ENCODE peak calls at places on chromosomes 3 and 15, in five cellular contexts. D, R, T, W and Z are unnamed samples.
A peak's percentile ranks its signal among the peaks of the same experiment; 100 is the strongest.

GRCh38 chr3:127200086-127200691 is 7.3 kb downstream of the PRR23E start:
- DNase-seq in D (no peak), R (no peak), T (no peak), W (no peak), Z (no peak)

GRCh38 chr3:60743631-60744164 is 507.6 kb downstream of the FHIT start:
- DNase-seq in D (no peak), R (peak; percentile 64), T (peak; percentile 91), W (no peak), Z (no peak)

GRCh38 chr3:14518432-14518802 is 21.7 kb downstream of the GRIP2 start:
- DNase-seq in D (no peak), R (no peak), T (no peak), W (no peak), Z (no peak)

GRCh38 chr3:174431717-174432116 is 427.4 kb upstream of the NAALADL2 start:
- DNase-seq in D (peak; percentile 41), R (no peak), T (no peak), W (peak; percentile 3), Z (no peak)

GRCh38 chr3:69983546-69984265 is 15.8 kb upstream of the SAMMSON start:
- DNase-seq in D (no peak), R (no peak), T (no peak), W (no peak), Z (no peak)

GRCh38 chr3:36803096-36803811 is 38.9 kb upstream of the DCLK3 start:
- DNase-seq in D (no peak), R (no peak), T (no peak), W (no peak), Z (no peak)

GRCh38 chr3:128971421-128971820 is 22.5 kb downstream of the CFAP92 start:
- DNase-seq in D (no peak), R (no peak), T (no peak), W (peak; percentile 76), Z (no peak)

GRCh38 chr15:77606142-77607034 is 26.3 kb downstream of the LINGO1 start:
- DNase-seq in D (no peak), R (no peak), T (no peak), W (peak; percentile 57), Z (peak; percentile 60)

GRCh38 chr3:48505146-48505545 is 1.2 kb upstream of the SHISA5 start:
- DNase-seq in D (no peak), R (no peak), T (no peak), W (no peak), Z (no peak)

GRCh38 chr15:70127288-70127746 is 29.6 kb upstream of the TLE3 start:
- DNase-seq in D (peak; percentile 49), R (no peak), T (no peak), W (no peak), Z (no peak)

GRCh38 chr15:51379390-51379789 is 37.9 kb downstream of the GLDN start:
- DNase-seq in D (no peak), R (no peak), T (no peak), W (no peak), Z (no peak)

GRCh38 chr3:134426660-134427181 is 52.5 kb upstream of the AMOTL2 start:
- DNase-seq in D (no peak), R (no peak), T (no peak), W (peak; percentile 96), Z (no peak)

GRCh38 chr15:78046796-78047341 is 30.6 kb downstream of the TBC1D2B start:
- DNase-seq in D (no peak), R (no peak), T (no peak), W (no peak), Z (no peak)

GRCh38 chr3:114551770-114552526 is 258.1 kb downstream of the TIGIT start:
- DNase-seq in D (peak; percentile 74), R (no peak), T (no peak), W (peak; percentile 87), Z (peak; percentile 17)

GRCh38 chr15:64112077-64112772 is 16.4 kb downstream of the SNX1 start:
- DNase-seq in D (no peak), R (no peak), T (no peak), W (peak; percentile 15), Z (no peak)

GRCh38 chr3:49805367-49805782 is 2.3 kb downstream of the INKA1 start:
- DNase-seq in D (peak; percentile 47), R (no peak), T (no peak), W (peak; percentile 93), Z (peak; percentile 91)

GRCh38 chr15:69535101-69535638 is 82.6 kb downstream of the RPLP1 start:
- DNase-seq in D (peak; percentile 70), R (no peak), T (no peak), W (peak; percentile 81), Z (no peak)

GRCh38 chr3:137770066-137770805 is 6.1 kb downstream of the SOX14 start:
- DNase-seq in D (no peak), R (peak; percentile 62), T (peak; percentile 59), W (no peak), Z (no peak)
- TF ChIP-seq EZH2 in D (no peak), R (peak; percentile 99), T (no peak), W (peak; percentile 88), Z (no peak)

DNA sequence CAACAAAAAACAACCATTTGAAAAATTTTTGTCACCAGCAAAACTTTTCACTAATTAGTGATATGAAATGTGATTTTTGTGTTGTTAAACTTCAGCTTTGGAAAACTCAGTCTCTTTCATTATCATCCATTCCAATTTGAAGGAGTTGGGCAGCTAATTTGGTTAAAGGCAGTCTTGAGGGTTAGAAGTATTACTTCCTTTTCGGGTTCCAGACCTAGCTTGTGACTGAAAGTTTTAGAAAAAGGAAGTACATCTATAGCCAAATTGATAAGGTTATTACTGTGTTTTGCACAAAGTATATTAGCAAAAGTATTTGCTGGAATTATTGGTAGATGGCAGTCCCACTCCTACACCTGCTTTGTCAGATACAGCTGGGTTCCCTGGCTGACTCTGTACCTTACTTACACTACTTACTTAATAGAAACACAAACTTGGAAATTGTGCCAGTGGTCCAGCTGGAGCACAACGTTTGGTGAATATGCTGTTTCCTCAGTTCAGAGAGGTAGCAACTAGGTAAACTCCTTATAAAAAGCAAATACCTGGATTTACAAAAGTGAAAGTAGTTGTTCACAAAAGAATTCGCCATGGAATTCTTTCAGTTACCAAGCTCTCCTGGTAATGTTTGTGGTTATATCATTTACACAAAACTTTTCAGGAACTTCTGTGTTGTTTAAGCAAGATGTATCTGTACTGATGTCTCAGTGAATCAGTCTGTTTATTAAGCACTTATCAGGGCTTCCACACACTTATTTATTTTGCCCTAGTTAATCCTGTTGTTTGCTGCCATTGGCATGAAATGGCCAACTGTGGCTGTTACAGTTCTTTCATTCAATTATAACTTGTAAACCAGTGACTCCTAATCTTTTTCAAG is 31.6 kb downstream of the TIPARP start:
- DNase-seq in D (peak; percentile 31), R (no peak), T (no peak), W (no peak), Z (no peak)
- H3K36me3 ChIP-seq in D (peaks cover 84% of the 10 kb centered on the region), R (peaks cover 16% of the 10 kb centered on the region), T (no peaks in the 10 kb centered on the region), W (peaks cover 89% of the 10 kb centered on the region), Z (peaks cover 96% of the 10 kb centered on the region)

DNA sequence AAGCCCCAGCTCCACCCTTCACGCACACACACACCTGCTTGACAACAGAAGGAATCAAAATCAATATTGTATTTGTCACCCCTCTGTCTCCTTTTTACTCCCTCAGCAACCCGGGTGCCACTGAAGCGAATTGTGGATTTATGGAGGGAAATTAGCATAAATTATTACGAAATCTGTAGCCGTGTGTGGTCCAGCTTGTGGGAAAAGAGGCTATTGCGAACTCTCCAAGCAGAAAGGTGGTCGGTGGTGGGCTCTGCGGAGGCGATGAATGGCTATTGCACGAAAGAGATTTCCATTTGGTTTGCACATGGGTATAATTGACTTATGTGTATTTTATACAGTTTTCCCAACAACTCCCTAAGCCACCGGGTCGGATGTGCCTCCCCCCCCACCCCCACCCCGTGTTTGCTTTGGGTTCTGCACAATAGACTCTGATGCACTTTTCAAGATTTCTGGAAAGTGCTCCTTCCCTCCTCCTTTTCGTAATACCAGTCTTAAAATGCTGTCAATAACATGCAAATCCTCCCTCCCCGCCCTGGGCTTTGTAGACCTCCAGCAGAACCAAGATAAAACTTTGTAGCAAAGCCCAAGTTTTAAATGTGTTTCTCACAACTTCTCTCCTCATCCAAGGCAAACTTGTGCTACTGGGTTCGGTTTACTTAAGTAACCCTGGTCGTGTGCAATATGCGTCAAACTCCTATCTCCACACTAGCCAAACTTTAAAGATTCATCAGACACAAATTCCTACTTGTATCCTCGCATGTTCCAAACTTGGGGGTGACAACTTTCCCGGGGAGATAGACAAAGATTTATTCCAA is 3.1 kb upstream of the FOXB1 start:
- DNase-seq in D (no peak), R (peak; percentile 31), T (peak; percentile 60), W (no peak), Z (no peak)
- TF ChIP-seq EZH2 in D (no peak), R (no peak), T (no peak), W (no peak), Z (peak; percentile 76)

GRCh38 chr3:184586871-184587270 is 25.3 kb downstream of the EPHB3 start:
- DNase-seq in D (no peak), R (no peak), T (no peak), W (no peak), Z (no peak)
- H3K36me3 ChIP-seq in D (no peaks in the 10 kb centered on the region), R (no peaks in the 10 kb centered on the region), T (no peaks in the 10 kb centered on the region), W (no peaks in the 10 kb centered on the region), Z (no peaks in the 10 kb centered on the region)

GRCh38 chr3:133040696-133041523 is 2.7 kb downstream of the TMEM108 start:
- DNase-seq in D (peak; percentile 77), R (peak; percentile 94), T (peak; percentile 91), W (peak; percentile 79), Z (peak; percentile 87)

GRCh38 chr3:133037440-133037839 is 751 bp upstream of the TMEM108 start:
- DNase-seq in D (no peak), R (no peak), T (no peak), W (no peak), Z (no peak)

GRCh38 chr3:133041524-133041829 is 3.3 kb downstream of the TMEM108 start:
- DNase-seq in D (no peak), R (no peak), T (no peak), W (no peak), Z (no peak)

GRCh38 chr3:133038089-133038730 is at the start of gene TMEM108:
- DNase-seq in D (no peak), R (peak; percentile 98), T (peak; percentile 97), W (peak; percentile 41), Z (peak; percentile 47)

DNA sequence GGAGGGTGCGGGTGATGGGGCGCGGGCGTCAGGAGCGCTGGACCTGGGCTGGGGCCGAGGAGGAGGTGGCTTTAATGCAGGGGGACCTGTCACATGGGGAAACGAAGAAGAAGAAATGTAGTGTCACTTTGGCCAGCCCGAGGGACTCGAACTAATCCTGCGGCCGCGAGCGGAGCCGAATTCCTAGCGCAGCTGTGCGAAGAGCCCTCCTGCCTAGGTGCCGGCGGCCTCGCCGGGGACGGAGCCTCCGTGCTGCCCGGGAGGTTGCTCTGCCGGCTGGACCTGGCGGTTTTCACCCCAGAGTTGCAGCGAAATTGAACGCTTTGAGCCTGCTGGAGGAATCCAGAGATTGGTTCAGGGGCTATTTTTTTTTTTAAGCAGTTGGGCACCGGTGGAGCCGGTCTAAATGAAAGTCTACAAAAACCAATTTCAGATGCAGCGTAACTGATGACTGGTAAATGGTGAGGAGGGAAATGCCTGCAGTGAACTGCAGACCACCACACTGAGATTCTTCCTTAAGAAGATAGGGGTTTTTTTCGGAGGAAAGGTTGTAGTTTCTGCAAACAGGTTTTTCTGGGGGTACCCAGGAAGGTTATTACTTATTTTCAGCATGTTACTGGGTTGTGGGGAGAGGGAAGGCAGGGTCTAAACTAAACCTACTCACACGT is 674 bp downstream of the TMEM108 start:
- DNase-seq in D (no peak), R (peak; percentile 76), T (peak; percentile 88), W (peak; percentile 33), Z (no peak)
- TF ChIP-seq EZH2 in D (no peak), R (no peak), T (peak; percentile 35), W (no peak), Z (no peak)